ENCODE peak calls at places on chromosomes 11 and 22, in seven cellular contexts. O, M, U, D, Z, G and W are unnamed samples.

GRCh38 chr11:2726964-2727363 is 27.2 kb upstream of the KCNQ1OT1 start:
- DNase-seq in U (no peak), Z (no peak), M (no peak), O (no peak), G (no peak), D (no peak), W (no peak)

GRCh38 chr22:23110190-23110921 is 31.4 kb downstream of the RSPH14 start:
- DNase-seq in Z (no peak), O (no peak), D (no peak), U (no peak), M (no peak), G (no peak), W (no peak)

GRCh38 chr11:61732705-61733104 is 19.7 kb upstream of the MYRF start:
- DNase-seq in M (no peak), Z (no peak), O (no peak), G (no peak), D (no peak), U (no peak), W (no peak)

GRCh38 chr11:113404859-113405430 is 17.4 kb downstream of the ANKK1 start:
- DNase-seq in G (no peak), O (no peak), Z (no peak), M (no peak), D (no peak), U (no peak), W (no peak)

GRCh38 chr22:50303848-50304527 is 3.5 kb downstream of the PLXNB2 start:
- DNase-seq in D (no peak), O (no peak), G (peak; percentile 26), M (no peak), Z (peak; percentile 6), U (no peak), W (no peak)

GRCh38 chr22:35258144-35258988 is 1.1 kb downstream of the HMGXB4 start:
- DNase-seq in U (peak; percentile 34), M (no peak), O (no peak), D (no peak), G (peak; percentile 10), Z (no peak), W (no peak)

GRCh38 chr11:118067006-118067405 is 9.9 kb upstream of the TMPRSS4 start:
- DNase-seq in U (no peak), M (no peak), Z (no peak), G (no peak), O (no peak), D (no peak), W (no peak)

GRCh38 chr11:95536049-95536448 is 253.5 kb downstream of the FAM76B start:
- DNase-seq in D (no peak), U (no peak), Z (no peak), G (no peak), M (no peak), O (no peak), W (no peak)

GRCh38 chr11:117444256-117445096 is 116.8 kb downstream of the CEP164 start:
- DNase-seq in G (no peak), U (no peak), O (no peak), Z (no peak), D (no peak), M (no peak), W (no peak)

GRCh38 chr22:45844949-45845613 is 131.9 kb downstream of the WNT7B start:
- DNase-seq in M (no peak), D (no peak), G (no peak), U (no peak), Z (no peak), O (no peak), W (no peak)

GRCh38 chr11:72813740-72814138 is 472 bp upstream of the ATG16L2 start:
- DNase-seq in U (peak; percentile 90), O (no peak), D (no peak), G (peak; percentile 77), M (peak; percentile 75), Z (peak; percentile 47), W (no peak)

GRCh38 chr22:17847360-17848078 is 73.2 kb upstream of the BID start:
- DNase-seq in M (no peak), O (no peak), G (no peak), U (no peak), Z (no peak), D (no peak), W (no peak)

GRCh38 chr11:118646393-118646792 is 33.1 kb downstream of the TREH start:
- DNase-seq in Z (no peak), G (no peak), M (no peak), D (no peak), U (no peak), O (no peak), W (no peak)

GRCh38 chr11:18526130-18526520 is 617 bp downstream of the TSG101 start:
- DNase-seq in M (no peak), O (no peak), D (no peak), G (no peak), Z (peak; percentile 20), U (no peak), W (no peak)

GRCh38 chr11:68314886-68315580 is 2.6 kb downstream of the LRP5 start:
- DNase-seq in U (no peak), D (no peak), Z (no peak), M (no peak), G (no peak), O (no peak), W (no peak)

GRCh38 chr22:40819741-40820140 is 595 bp upstream of the SLC25A17 start:
- DNase-seq in G (no peak), U (no peak), M (no peak), O (no peak), D (no peak), Z (no peak), W (no peak)

GRCh38 chr22:35152316-35152715 is 86.4 kb downstream of the ISX start:
- DNase-seq in O (no peak), D (no peak), Z (no peak), M (no peak), G (no peak), U (no peak), W (no peak)

GRCh38 chr11:33699515-33700424 is 856 bp downstream of the C11orf91 start:
- DNase-seq in G (no peak), M (no peak), O (no peak), D (no peak), Z (no peak), U (no peak), W (peak; percentile 6)

GRCh38 chr11:1102221-1102971 is 27.7 kb downstream of the MUC2 start:
- DNase-seq in G (no peak), Z (no peak), M (no peak), O (no peak), D (no peak), U (no peak), W (no peak)

GRCh38 chr11:57475671-57476222 is 15.4 kb downstream of the RTN4RL2 start:
- DNase-seq in U (no peak), M (no peak), G (no peak), Z (no peak), O (no peak), D (no peak), W (no peak)

GRCh38 chr11:64590763-64591221 is at the start of gene SLC22A12:
- DNase-seq in U (no peak), G (no peak), M (no peak), Z (no peak), D (no peak), O (no peak), W (no peak)

GRCh38 chr22:21032843-21033688 is 705 bp upstream of the SLC7A4 start:
- DNase-seq in G (no peak), M (no peak), O (no peak), U (no peak), Z (no peak), D (no peak), W (no peak)

GRCh38 chr22:42635531-42635930 is 4.9 kb downstream of the ATP5MGL start:
- DNase-seq in D (no peak), G (peak; percentile 95), U (no peak), M (no peak), Z (no peak), O (no peak), W (no peak)

GRCh38 chr22:44270556-44270880 is 42.2 kb downstream of the SHISAL1 start:
- DNase-seq in D (no peak), G (no peak), O (no peak), U (no peak), Z (no peak), M (no peak), W (no peak)